ENCODE peak calls at places on chromosomes 5 and 9, in four cellular contexts. D is RWPE2, X is body of pancreas, K is H7. P is an unnamed sample.

GRCh38 chr5:87132696-87133095 is 135.0 kb upstream of the RASA1 start:
- DNase-seq in D (no peak), X (no peak), K (no peak), P (no peak)

GRCh38 chr5:171801-172331 is 19.4 kb upstream of the LRRC14B start:
- DNase-seq in D (no peak), X (no peak), K (no peak), P (no peak)

GRCh38 chr9:36142510-36143161 is 6.1 kb downstream of the GLIPR2 start:
- DNase-seq in D (no peak), X (no peak), K (no peak), P (no peak)

GRCh38 chr9:121191235-121191634 is 10.4 kb downstream of the RAB14 start:
- DNase-seq in D (no peak), X (no peak), K (no peak), P (no peak)

GRCh38 chr5:78985407-78986223 is 505 bp upstream of the ARSB start:
- DNase-seq in D (no peak), X (peak; percentile 51), K (peak; percentile 17), P (peak; percentile 45)

GRCh38 chr5:151284392-151284967 is 19.1 kb downstream of the SLC36A3 start:
- DNase-seq in D (no peak), X (no peak), K (peak; percentile 43), P (peak; percentile 69)

GRCh38 chr5:168314735-168315411 is 23.4 kb downstream of the WWC1 start:
- DNase-seq in D (peak; percentile 100), X (peak; percentile 93), K (no peak), P (peak; percentile 67)

GRCh38 chr5:55276771-55277170 is 30.7 kb downstream of the DHX29 start:
- DNase-seq in D (no peak), X (no peak), K (no peak), P (no peak)

GRCh38 chr5:154518438-154518867 is 40.4 kb upstream of the HAND1 start:
- DNase-seq in D (no peak), X (no peak), K (no peak), P (no peak)

GRCh38 chr9:83959061-83959460 is 21.0 kb downstream of the HNRNPK start:
- DNase-seq in D (no peak), X (no peak), K (no peak), P (no peak)

DNA sequence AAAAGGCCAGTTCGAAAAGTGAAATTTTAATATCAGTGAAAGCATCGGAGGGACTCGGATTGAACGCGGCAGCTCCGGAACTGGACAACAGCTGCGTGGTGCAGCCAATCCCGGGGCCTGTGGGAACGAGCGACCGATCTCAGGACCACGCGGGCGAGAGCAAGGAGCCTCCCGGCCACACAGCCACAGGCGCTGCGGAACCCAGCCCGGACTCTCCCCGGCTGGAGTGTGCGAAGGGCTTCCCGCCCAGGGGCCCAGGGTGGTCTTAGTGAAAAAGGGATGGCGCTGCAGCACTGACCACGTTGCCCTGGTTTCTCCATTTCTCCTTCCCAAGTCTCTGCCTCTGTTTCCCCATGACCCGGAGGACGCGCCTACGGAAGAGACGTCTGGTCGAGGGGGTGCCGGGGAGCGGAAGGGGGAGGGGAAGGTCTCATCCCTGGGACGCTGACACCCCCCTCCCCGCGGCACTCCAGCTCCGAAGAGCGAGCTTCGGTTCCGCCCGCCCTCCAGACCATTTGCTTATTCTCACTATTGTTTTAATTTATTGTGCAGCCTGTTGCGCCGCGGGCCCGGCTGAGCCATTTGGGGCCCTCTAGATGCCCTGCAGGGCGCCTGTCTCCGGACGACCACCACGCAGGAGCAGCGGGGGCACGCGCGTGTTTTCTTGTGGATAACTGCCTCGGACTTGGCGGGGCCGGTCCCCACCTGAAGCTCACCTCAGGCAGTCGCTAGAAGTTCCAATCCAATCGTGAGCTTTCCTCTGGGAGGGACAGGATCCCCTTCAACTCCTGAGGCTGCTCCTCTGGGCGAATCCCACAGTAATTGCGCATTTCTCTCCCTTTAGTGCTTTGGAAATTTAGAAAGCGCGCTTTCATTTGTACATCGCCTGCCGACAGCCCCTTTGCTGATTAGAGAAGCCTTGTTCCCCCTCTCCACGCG is 303.0 kb downstream of the PARP8 start:
- DNase-seq in D (no peak), X (peak; percentile 21), K (peak; percentile 75), P (peak; percentile 75)
- H3K27me3 ChIP-seq in D (peaks cover 72% of the 10 kb centered on the region), X (peaks cover 32% of the 10 kb centered on the region), K (peaks cover 75% of the 10 kb centered on the region), P (peaks cover 73% of the 10 kb centered on the region)

GRCh38 chr5:132418876-132419275 is 49.4 kb downstream of the SLC22A5 start:
- DNase-seq in D (no peak), X (no peak), K (no peak), P (no peak)

GRCh38 chr5:132420706-132421272 is 51.3 kb downstream of the SLC22A5 start:
- DNase-seq in D (no peak), X (no peak), K (no peak), P (no peak)

GRCh38 chr5:132421442-132421841 is 51.9 kb downstream of the SLC22A5 start:
- DNase-seq in D (no peak), X (no peak), K (no peak), P (no peak)

GRCh38 chr5:132417889-132418432 is 48.5 kb downstream of the SLC22A5 start:
- DNase-seq in D (no peak), X (no peak), K (no peak), P (no peak)

DNA sequence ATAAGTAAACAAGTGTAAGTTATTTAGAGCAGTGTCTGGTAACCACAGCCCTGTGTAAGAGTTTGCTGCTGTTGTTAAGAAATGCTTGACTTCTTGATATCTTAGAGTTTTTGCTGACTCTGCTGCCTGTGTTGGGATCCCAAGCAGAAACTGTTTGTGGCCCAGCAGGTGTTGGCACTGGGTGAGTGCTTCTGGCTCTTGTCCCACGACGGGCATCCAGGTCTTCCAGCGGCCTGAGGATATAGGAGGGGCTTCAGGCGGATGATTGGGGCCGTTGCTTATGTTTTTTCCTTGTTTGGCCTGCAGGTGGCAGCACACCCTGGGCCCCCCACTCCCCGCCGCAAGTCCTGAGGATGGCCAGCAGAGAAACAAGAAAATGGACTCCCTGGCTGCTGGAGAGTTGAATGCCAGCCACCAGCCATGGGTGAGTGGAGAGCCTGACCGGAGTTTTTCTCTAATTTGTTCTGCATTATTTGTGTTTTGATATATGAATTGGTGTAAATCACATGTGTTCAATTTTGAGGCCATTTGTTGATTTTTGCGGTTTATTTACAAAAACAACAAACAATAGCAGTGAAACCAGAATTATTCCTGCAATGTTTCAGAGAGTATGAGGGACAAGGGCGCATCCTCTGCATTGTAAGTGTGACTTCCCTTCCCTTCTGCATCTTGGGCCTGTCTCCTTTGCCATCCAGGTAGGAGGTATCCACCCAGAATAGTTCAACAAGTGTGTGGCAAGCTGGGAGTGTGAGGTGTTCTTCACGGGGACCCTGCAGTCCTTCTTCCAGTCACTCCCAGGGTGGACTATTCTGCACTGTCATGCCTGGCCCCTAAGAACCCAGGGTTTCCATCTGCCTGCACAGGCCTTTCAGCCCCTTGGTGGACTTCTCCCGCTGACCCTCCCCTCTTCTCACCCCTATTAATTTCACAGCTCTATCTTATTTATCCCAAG is 50.3 kb downstream of the SLC22A5 start:
- DNase-seq in D (no peak), X (peak; percentile 69), K (peak; percentile 90), P (peak; percentile 92)
- H3K4me3 ChIP-seq in D (no peak overlapping the region), X (no peak overlapping the region), K (no peak overlapping the region), P (no peak overlapping the region)

GRCh38 chr9:122951056-122951455 is 10.2 kb downstream of the RABGAP1 start:
- DNase-seq in D (no peak), X (no peak), K (no peak), P (no peak)

GRCh38 chr9:122950263-122950662 is 9.4 kb downstream of the RABGAP1 start:
- DNase-seq in D (no peak), X (no peak), K (no peak), P (no peak)

GRCh38 chr9:122948313-122948712 is 7.5 kb downstream of the RABGAP1 start:
- DNase-seq in D (no peak), X (no peak), K (no peak), P (no peak)

GRCh38 chr9:122949696-122950095 is 8.9 kb downstream of the RABGAP1 start:
- DNase-seq in D (no peak), X (no peak), K (peak; percentile 27), P (no peak)

DNA sequence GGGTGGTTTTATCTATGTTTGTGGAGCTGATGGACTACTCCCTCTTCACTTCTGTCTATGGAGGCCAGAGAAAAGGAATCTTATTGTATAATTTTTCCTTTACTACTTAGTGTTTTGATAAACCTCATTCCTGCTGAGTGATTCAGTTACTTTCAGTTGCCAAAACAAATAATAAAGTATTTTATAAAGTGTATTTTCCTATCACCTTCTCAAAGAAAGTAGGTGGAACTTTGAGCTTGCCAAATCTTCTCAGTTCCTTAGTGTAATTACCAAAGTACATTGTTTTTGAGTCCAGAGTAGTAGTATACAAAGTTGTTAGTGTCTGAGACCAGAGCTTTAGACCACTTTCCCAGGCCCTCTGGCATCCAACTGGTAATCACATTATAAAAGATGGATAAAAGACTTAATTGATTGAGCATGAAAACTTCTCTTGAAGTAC is 13.5 kb downstream of the RABGAP1 start:
- DNase-seq in D (no peak), X (no peak), K (no peak), P (no peak)
- H3K27me3 ChIP-seq in D (no peaks in the 10 kb centered on the region), X (no peaks in the 10 kb centered on the region), K (no peaks in the 10 kb centered on the region), P (no peaks in the 10 kb centered on the region)

DNA sequence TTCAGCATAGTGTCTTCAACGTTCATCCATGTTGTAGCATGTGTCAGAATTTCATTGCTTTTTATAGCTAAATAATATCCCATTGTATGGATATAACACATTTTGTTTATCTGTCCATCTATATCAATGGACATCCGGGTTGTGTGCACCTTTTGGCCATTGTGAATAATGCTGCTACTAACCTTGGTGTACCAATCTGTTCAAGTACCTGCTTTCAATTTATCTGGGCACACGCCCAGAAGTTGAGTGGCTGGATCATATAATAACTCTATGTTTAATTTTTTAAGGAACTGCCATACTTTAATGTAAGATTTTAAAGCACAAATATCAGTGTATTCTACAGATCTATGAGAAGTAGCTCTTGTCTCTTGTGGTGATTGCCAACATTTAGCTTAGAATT is 43.5 kb downstream of the SCAI start:
- DNase-seq in D (no peak), X (no peak), K (no peak), P (no peak)
- H3K4me3 ChIP-seq in D (no peak overlapping the region), X (no peak overlapping the region), K (no peak overlapping the region), P (no peak overlapping the region)

DNA sequence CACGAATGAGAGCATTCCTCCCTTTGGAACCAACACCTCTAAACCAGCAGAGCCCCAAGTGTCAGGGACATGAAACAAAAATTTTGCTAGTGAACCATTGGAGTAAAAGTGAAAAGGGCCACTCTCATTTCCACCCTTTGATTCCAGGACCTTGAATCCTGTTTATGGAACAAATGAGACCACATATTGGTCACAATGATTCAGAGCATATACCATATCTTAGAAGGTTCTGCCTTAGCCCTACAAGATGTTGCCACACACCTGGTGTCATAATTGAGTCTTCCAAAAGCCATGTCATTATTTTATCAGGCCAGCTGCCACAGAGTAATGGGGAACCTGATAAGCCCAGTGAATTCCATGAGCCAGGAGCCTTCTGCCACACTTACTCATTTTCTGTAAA is 66.3 kb upstream of the ZBTB43 start:
- DNase-seq in D (no peak), X (no peak), K (no peak), P (no peak)
- H3K27me3 ChIP-seq in D (no peaks in the 10 kb centered on the region), X (no peaks in the 10 kb centered on the region), K (no peaks in the 10 kb centered on the region), P (peaks cover 36% of the 10 kb centered on the region)

P was measured in endodermal cell.